ENCODE peak calls at places on chromosomes 3 and 15, in four cellular contexts. H is stimulated activated CD4-positive, alpha-beta T cell treated with anti-CD3 and anti-CD28 coated beads, Interleukin-2, amount 100 ng/mL, for 24 hours; E is NB4; F is stimulated activated CD8-positive, alpha-beta memory T cell treated with anti-CD3 and anti-CD28 coated beads, Interleukin-15, amount 100 ng/mL, for 24 hours. K is an unnamed sample.

GRCh38 chr3:54202029-54202428 is 79.7 kb downstream of the CACNA2D3 start:
- DNase-seq in H (no peak), E (no peak), F (no peak), K (no peak)

GRCh38 chr15:27545494-27546255 is 553.4 kb downstream of the OCA2 start:
- DNase-seq in H (no peak), E (no peak), F (no peak), K (no peak)

GRCh38 chr3:123032057-123032456 is 4.5 kb upstream of the SEMA5B start:
- DNase-seq in H (no peak), E (no peak), F (no peak), K (no peak)

GRCh38 chr15:73786518-73786917 is 33.4 kb upstream of the INSYN1 start:
- DNase-seq in H (no peak), E (no peak), F (no peak), K (no peak)

GRCh38 chr15:68310178-68310810 is 32.7 kb downstream of the FEM1B start:
- DNase-seq in H (no peak), E (no peak), F (no peak), K (no peak)

GRCh38 chr3:48511551-48511950 is 7.6 kb upstream of the SHISA5 start:
- DNase-seq in H (no peak), E (no peak), F (no peak), K (no peak)

GRCh38 chr3:170787464-170787863 is 82.5 kb downstream of the RPL22L1 start:
- DNase-seq in H (no peak), E (no peak), F (no peak), K (no peak)

GRCh38 chr15:94600496-94600895 is 369.1 kb downstream of the MCTP2 start:
- DNase-seq in H (no peak), E (no peak), F (no peak), K (no peak)

GRCh38 chr3:25856902-25857518 is 67.1 kb downstream of the OXSM start:
- DNase-seq in H (no peak), E (peak; percentile 54), F (no peak), K (no peak)

GRCh38 chr3:50170689-50171088 is 15.6 kb downstream of the SEMA3F start:
- DNase-seq in H (no peak), E (peak; percentile 62), F (no peak), K (no peak)

GRCh38 chr3:46934508-46935167 is 41.9 kb downstream of the CCDC12 start:
- DNase-seq in H (no peak), E (no peak), F (no peak), K (no peak)

GRCh38 chr3:197428117-197428761 is 127.5 kb downstream of the BDH1 start:
- DNase-seq in H (peak; percentile 73), E (peak; percentile 66), F (peak; percentile 7), K (no peak)

GRCh38 chr3:193832833-193833413 is 239.9 kb downstream of the OPA1 start:
- DNase-seq in H (no peak), E (no peak), F (no peak), K (no peak)

K was measured in mesothelial cell of epicardium.